ENCODE peak calls at places on chromosome 14, in six cellular contexts. W is K562, C is upper lobe of left lung, L is A549, B is HepG2, E is GM12878. J is an unnamed sample.

GRCh38 chr14:24403294-24404013 is 4.7 kb downstream of the NYNRIN start:
- ATAC-seq in W (no peak), C (no peak), L (no peak), B (no peak), E (no peak), J (peak; percentile 65)

GRCh38 chr14:24259282-24260025 is 3.5 kb downstream of the TGM1 start:
- ATAC-seq in W (no peak), C (peak; percentile 65), L (no peak), B (no peak), E (no peak), J (no peak)

GRCh38 chr14:102902523-102903247 is 19.8 kb upstream of the AMN start:
- ATAC-seq in W (no peak), C (no peak), L (no peak), B (no peak), E (no peak), J (no peak)

GRCh38 chr14:34361504-34362011 is 100.5 kb downstream of the SPTSSA start:
- ATAC-seq in W (no peak), C (peak; percentile 56), L (no peak), B (peak; percentile 12), E (no peak), J (peak; percentile 87)

GRCh38 chr14:76376409-76376877 is 506 bp downstream of the ESRRB start:
- ATAC-seq in W (no peak), C (no peak), L (no peak), B (no peak), E (no peak), J (no peak)

GRCh38 chr14:77746064-77746463 is 14.9 kb downstream of the SNW1 start:
- ATAC-seq in W (no peak), C (no peak), L (no peak), B (no peak), E (no peak), J (no peak)

GRCh38 chr14:61562321-61563161 is 132.8 kb upstream of the HIF1A start:
- ATAC-seq in W (peak; percentile 77), C (peak; percentile 19), L (peak; percentile 55), B (peak; percentile 11), E (peak; percentile 23), J (no peak)

GRCh38 chr14:23061995-23062394 is 4.7 kb upstream of the CDH24 start:
- ATAC-seq in W (no peak), C (peak; percentile 64), L (peak; percentile 60), B (no peak), E (no peak), J (peak; percentile 68)

GRCh38 chr14:89171168-89171567 is 245.9 kb downstream of the FOXN3 start:
- ATAC-seq in W (no peak), C (no peak), L (no peak), B (no peak), E (no peak), J (no peak)

GRCh38 chr14:89617471-89618291 is 200.6 kb upstream of the FOXN3 start:
- ATAC-seq in W (no peak), C (peak; percentile 65), L (no peak), B (peak; percentile 32), E (peak; percentile 57), J (peak; percentile 53)

GRCh38 chr14:77051101-77051500 is 22.6 kb upstream of the IRF2BPL start:
- ATAC-seq in W (no peak), C (peak; percentile 81), L (no peak), B (peak; percentile 27), E (no peak), J (peak; percentile 55)

GRCh38 chr14:63454863-63455622 is 88.1 kb downstream of the PPP2R5E start:
- ATAC-seq in W (peak; percentile 55), C (no peak), L (peak; percentile 13), B (no peak), E (peak; percentile 83), J (no peak)

GRCh38 chr14:75196468-75196867 is 20.1 kb upstream of the TMED10 start:
- ATAC-seq in W (peak; percentile 79), C (peak; percentile 41), L (no peak), B (peak; percentile 97), E (peak; percentile 76), J (no peak)

GRCh38 chr14:21220874-21221477 is 48.3 kb downstream of the HNRNPC start:
- ATAC-seq in W (no peak), C (no peak), L (peak; percentile 30), B (no peak), E (no peak), J (no peak)

GRCh38 chr14:75910048-75910447 is 71.7 kb downstream of the TGFB3 start:
- ATAC-seq in W (no peak), C (no peak), L (no peak), B (no peak), E (no peak), J (no peak)

GRCh38 chr14:103122578-103123127 is 608 bp upstream of the TNFAIP2 start:
- ATAC-seq in W (peak; percentile 6), C (no peak), L (peak; percentile 36), B (no peak), E (peak; percentile 8), J (peak; percentile 3)

GRCh38 chr14:33799705-33800269 is 151.1 kb downstream of the EGLN3 start:
- ATAC-seq in W (no peak), C (no peak), L (no peak), B (peak; percentile 13), E (no peak), J (peak; percentile 22)

GRCh38 chr14:81323621-81324400 is 76.3 kb downstream of the STON2 start:
- ATAC-seq in W (peak; percentile 91), C (peak; percentile 81), L (peak; percentile 96), B (no peak), E (no peak), J (no peak)

GRCh38 chr14:28375295-28375694 is 391.3 kb upstream of the FOXG1 start:
- ATAC-seq in W (no peak), C (no peak), L (no peak), B (no peak), E (no peak), J (no peak)

GRCh38 chr14:99736600-99737371 is 52.7 kb downstream of the CYP46A1 start:
- ATAC-seq in W (no peak), C (peak; percentile 23), L (peak; percentile 32), B (peak; percentile 5), E (no peak), J (no peak)

GRCh38 chr14:61649283-61649682 is 46.0 kb upstream of the HIF1A start:
- ATAC-seq in W (no peak), C (no peak), L (no peak), B (no peak), E (no peak), J (no peak)

GRCh38 chr14:75453817-75454434 is 26.1 kb downstream of the JDP2 start:
- ATAC-seq in W (peak; percentile 55), C (no peak), L (no peak), B (no peak), E (peak; percentile 94), J (no peak)

GRCh38 chr14:21204167-21205025 is 48.5 kb upstream of the OR5AU1 start:
- ATAC-seq in W (peak; percentile 26), C (peak; percentile 60), L (no peak), B (peak; percentile 3), E (no peak), J (no peak)

GRCh38 chr14:76395161-76395560 is 19.2 kb downstream of the ESRRB start:
- ATAC-seq in W (no peak), C (no peak), L (no peak), B (no peak), E (no peak), J (no peak)

GRCh38 chr14:76775695-76776305 is 14.5 kb downstream of the VASH1 start:
- ATAC-seq in W (no peak), C (no peak), L (no peak), B (no peak), E (no peak), J (no peak)

GRCh38 chr14:36271939-36272907 is 48.2 kb downstream of the MBIP start:
- ATAC-seq in W (peak; percentile 43), C (no peak), L (no peak), B (no peak), E (no peak), J (no peak)

GRCh38 chr14:61334197-61334701 is 12.9 kb downstream of the PRKCH start:
- ATAC-seq in W (no peak), C (peak; percentile 24), L (no peak), B (no peak), E (no peak), J (no peak)

GRCh38 chr14:33839193-33840076 is 111.4 kb downstream of the EGLN3 start:
- ATAC-seq in W (peak; percentile 79), C (no peak), L (peak; percentile 87), B (peak; percentile 85), E (peak; percentile 84), J (peak; percentile 53)

GRCh38 chr14:76682367-76682766 is 78.9 kb upstream of the VASH1 start:
- ATAC-seq in W (no peak), C (no peak), L (no peak), B (no peak), E (no peak), J (no peak)

DNA sequence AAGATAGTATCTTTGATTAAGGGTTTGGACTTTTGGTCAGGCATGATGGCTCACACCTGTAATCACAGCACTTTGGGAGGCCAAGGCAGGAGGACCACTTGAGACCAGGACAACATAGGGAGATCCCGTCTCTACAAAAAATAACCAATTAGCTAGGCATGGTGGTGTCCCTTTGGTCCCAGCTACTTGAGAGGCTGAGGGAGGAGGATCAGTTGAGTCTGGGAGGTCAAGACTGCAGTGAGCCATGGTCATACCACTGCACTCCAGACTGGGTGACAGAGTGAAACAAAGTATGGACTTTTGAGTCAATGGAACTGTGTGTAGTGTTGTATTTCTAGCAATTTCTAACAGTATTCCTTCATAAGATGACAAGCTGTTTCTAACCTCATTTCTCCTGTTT is 38.7 kb upstream of the CCDC88C start:
- ATAC-seq in W (no peak), C (no peak), L (no peak), B (no peak), E (peak; percentile 18), J (no peak)
- H3K27ac ChIP-seq in W (no peak overlapping the region), C (no peak overlapping the region), L (no peak overlapping the region), B (no peak overlapping the region), E (no peak overlapping the region), J (no peak overlapping the region)

DNA sequence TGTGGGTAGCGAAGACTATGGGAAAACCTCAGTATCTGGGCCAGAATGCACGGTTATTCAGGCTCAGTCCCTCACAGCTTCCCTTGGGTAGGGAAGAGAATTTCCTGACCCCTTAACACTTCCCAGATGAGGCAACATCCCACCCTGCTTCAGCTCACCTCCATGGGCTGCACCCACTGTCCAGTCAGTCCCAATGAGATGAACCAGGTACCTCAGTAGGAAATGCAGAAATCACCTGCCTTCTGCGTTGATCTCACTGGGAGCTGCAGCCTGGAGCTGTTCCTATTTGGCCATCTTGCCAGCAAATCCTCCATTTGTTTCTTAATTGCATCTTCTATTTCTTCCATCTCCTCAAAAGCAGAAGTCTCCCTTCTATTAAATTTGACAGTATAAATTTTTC is 104.4 kb downstream of the FOXA1 start:
- ATAC-seq in W (no peak), C (no peak), L (no peak), B (no peak), E (no peak), J (no peak)
- TF ChIP-seq EP300 in W (no peak), C (no peak), L (no peak), B (no peak), E (no peak), J (no peak)

DNA sequence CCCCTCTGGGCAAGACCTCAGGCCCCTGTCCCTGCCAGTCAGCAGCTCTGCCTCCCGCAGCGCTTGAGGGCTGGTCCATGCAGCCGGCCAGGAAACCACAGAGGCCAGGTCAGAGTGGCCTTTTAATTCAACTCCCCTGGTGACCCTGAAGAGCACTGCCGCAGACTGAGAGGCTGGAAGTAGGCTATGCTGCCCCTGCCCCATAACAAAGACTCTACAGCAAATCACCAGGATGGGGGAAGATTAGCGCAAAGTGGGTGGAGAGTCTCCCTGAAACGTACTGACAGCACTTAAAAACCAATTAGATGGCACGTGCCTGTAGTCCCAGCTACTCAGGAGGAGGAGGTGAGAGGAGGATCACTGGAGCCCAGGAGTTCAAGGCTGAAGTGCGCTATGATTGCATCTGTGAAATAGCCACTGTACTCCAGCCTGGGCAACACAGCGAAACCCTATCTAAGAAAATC is 70.5 kb downstream of the ITPK1 start:
- ATAC-seq in W (peak; percentile 63), C (no peak), L (no peak), B (peak; percentile 77), E (peak; percentile 18), J (no peak)
- H3K27ac ChIP-seq in W (no peak overlapping the region), C (peak overlapping the region; percentile 88), L (peak overlapping the region; percentile 88), B (peak overlapping the region; percentile 17), E (peak overlapping the region; percentile 30), J (peak overlapping the region; percentile 89)

GRCh38 chr14:59254146-59254910 is 65.9 kb downstream of the DAAM1 start:
- ATAC-seq in W (peak; percentile 40), C (no peak), L (peak; percentile 72), B (peak; percentile 44), E (peak; percentile 47), J (peak; percentile 75)
- TF ChIP-seq EP300 in W (no peak), C (no peak), L (no peak), B (no peak), E (no peak), J (no peak)